ENCODE peak calls at places on chromosomes 7 and 10, in seven cellular contexts. R, Z, A, J, K, F and X are unnamed samples.

GRCh38 chr10:78318305-78318704 is 284.6 kb downstream of the RPS24 start:
- DNase-seq in R (no peak), Z (no peak), A (no peak), J (no peak), K (no peak), F (no peak), X (no peak)

GRCh38 chr7:143408686-143409551 is at the start of gene EPHA1:
- DNase-seq in R (peak), Z (no peak), A (no peak), J (no peak), K (peak), F (peak), X (peak)

GRCh38 chr10:126119591-126119990 is 223.2 kb downstream of the FANK1 start:
- DNase-seq in R (no peak), Z (peak), A (no peak), J (no peak), K (no peak), F (peak), X (no peak)

GRCh38 chr10:58637372-58637771 is 124.7 kb downstream of the BICC1 start:
- DNase-seq in R (no peak), Z (no peak), A (no peak), J (no peak), K (no peak), F (no peak), X (no peak)

GRCh38 chr7:132500727-132501410 is 75.4 kb downstream of the PLXNA4 start:
- DNase-seq in R (peak), Z (no peak), A (no peak), J (peak), K (peak), F (no peak), X (peak)

GRCh38 chr7:112272921-112273561 is 66.5 kb downstream of the ZNF277 start:
- DNase-seq in R (no peak), Z (no peak), A (no peak), J (no peak), K (no peak), F (no peak), X (no peak)

GRCh38 chr10:11415095-11415494 is 196.4 kb downstream of the USP6NL start:
- DNase-seq in R (no peak), Z (no peak), A (no peak), J (no peak), K (no peak), F (no peak), X (no peak)

GRCh38 chr10:12333382-12334185 is 15.8 kb upstream of the CAMK1D start:
- DNase-seq in R (peak), Z (peak), A (no peak), J (peak), K (no peak), F (peak), X (no peak)

GRCh38 chr7:94154858-94155257 is 150.7 kb upstream of the BET1 start:
- DNase-seq in R (peak), Z (peak), A (no peak), J (no peak), K (no peak), F (no peak), X (no peak)

GRCh38 chr7:20896996-20897395 is 110.3 kb upstream of the SP8 start:
- DNase-seq in R (no peak), Z (no peak), A (no peak), J (no peak), K (no peak), F (no peak), X (no peak)

GRCh38 chr10:5904227-5904626 is 14.2 kb downstream of the FBH1 start:
- DNase-seq in R (no peak), Z (no peak), A (no peak), J (no peak), K (no peak), F (no peak), X (no peak)

GRCh38 chr7:601573-602340 is 82.1 kb upstream of the PDGFA start:
- DNase-seq in R (no peak), Z (peak), A (no peak), J (no peak), K (no peak), F (peak), X (no peak)

GRCh38 chr10:6054884-6055283 is 7.3 kb downstream of the IL2RA start:
- DNase-seq in R (no peak), Z (no peak), A (no peak), J (no peak), K (peak), F (no peak), X (peak)

GRCh38 chr7:39002755-39003154 is 25.0 kb downstream of the POU6F2 start:
- DNase-seq in R (no peak), Z (no peak), A (no peak), J (no peak), K (no peak), F (peak), X (no peak)

GRCh38 chr10:12564173-12564572 is 214.8 kb downstream of the CAMK1D start:
- DNase-seq in R (no peak), Z (peak), A (no peak), J (no peak), K (no peak), F (no peak), X (no peak)

GRCh38 chr7:148924011-148924410 is 39.9 kb upstream of the EZH2 start:
- DNase-seq in R (no peak), Z (no peak), A (no peak), J (no peak), K (no peak), F (no peak), X (no peak)

GRCh38 chr10:124157286-124157685 is 63.9 kb upstream of the CHST15 start:
- DNase-seq in R (no peak), Z (no peak), A (no peak), J (peak), K (no peak), F (peak), X (no peak)

GRCh38 chr7:132002343-132002968 is 446.0 kb upstream of the PODXL start:
- DNase-seq in R (peak), Z (no peak), A (no peak), J (no peak), K (no peak), F (no peak), X (no peak)

GRCh38 chr7:157616426-157616825 is 279.6 kb downstream of the DNAJB6 start:
- DNase-seq in R (no peak), Z (no peak), A (no peak), J (no peak), K (no peak), F (no peak), X (no peak)

GRCh38 chr10:78905940-78906308 is 162.8 kb upstream of the ZMIZ1 start:
- DNase-seq in R (no peak), Z (no peak), A (no peak), J (no peak), K (peak), F (no peak), X (peak)

GRCh38 chr7:8418627-8419245 is 14.7 kb upstream of the NXPH1 start:
- DNase-seq in R (peak), Z (peak), A (peak), J (peak), K (peak), F (peak), X (peak)

GRCh38 chr10:14244147-14244546 is 86.6 kb downstream of the FRMD4A start:
- DNase-seq in R (peak), Z (peak), A (no peak), J (no peak), K (peak), F (no peak), X (peak)

GRCh38 chr10:125633517-125633999 is 49.4 kb downstream of the TEX36 start:
- DNase-seq in R (no peak), Z (no peak), A (no peak), J (no peak), K (no peak), F (no peak), X (no peak)

GRCh38 chr10:73991846-73992245 is 6.1 kb upstream of the VCL start:
- DNase-seq in R (no peak), Z (no peak), A (no peak), J (no peak), K (peak), F (no peak), X (no peak)

GRCh38 chr10:49324711-49325110 is 25.7 kb downstream of the C10orf71 start:
- DNase-seq in R (peak), Z (no peak), A (no peak), J (no peak), K (no peak), F (no peak), X (peak)

GRCh38 chr7:95686109-95686508 is 86.2 kb upstream of the DYNC1I1 start:
- DNase-seq in R (peak), Z (peak), A (peak), J (peak), K (no peak), F (peak), X (peak)

GRCh38 chr7:151687523-151688235 is 168.0 kb upstream of the RHEB start:
- DNase-seq in R (peak), Z (peak), A (peak), J (peak), K (no peak), F (peak), X (peak)

GRCh38 chr10:119449760-119450461 is 92.6 kb downstream of the RGS10 start:
- DNase-seq in R (peak), Z (peak), A (no peak), J (peak), K (no peak), F (peak), X (no peak)

GRCh38 chr7:100396421-100396982 is 23.2 kb downstream of the PILRA start:
- DNase-seq in R (no peak), Z (no peak), A (no peak), J (no peak), K (no peak), F (peak), X (no peak)

GRCh38 chr7:17952387-17952786 is 12.1 kb upstream of the SNX13 start:
- DNase-seq in R (no peak), Z (no peak), A (no peak), J (no peak), K (no peak), F (no peak), X (no peak)

GRCh38 chr10:121681982-121682687 is 83.9 kb upstream of the FGFR2 start:
- DNase-seq in R (no peak), Z (no peak), A (no peak), J (no peak), K (no peak), F (peak), X (no peak)

DNA sequence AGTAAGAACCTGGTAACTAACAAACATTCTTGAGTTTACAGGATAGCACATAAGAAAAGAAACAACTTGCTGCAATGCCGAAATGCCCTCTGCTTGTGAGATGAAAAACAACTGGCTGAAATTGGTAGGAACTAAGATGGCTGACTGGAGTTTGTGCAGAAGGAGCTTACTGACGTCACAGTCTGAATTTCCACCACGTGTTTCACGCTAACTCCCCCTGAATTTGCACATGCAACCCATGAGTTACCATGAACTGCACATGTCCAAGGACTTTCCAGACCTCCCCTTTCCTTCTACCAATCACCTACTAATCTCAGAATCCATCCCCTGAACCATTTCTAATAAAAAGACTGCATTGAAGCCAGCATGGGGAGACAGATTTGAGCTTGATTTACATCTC is 86.3 kb upstream of the KCND2 start:
- DNase-seq in R (no peak), Z (no peak), A (no peak), J (no peak), K (no peak), F (no peak), X (no peak)
- H3K18ac ChIP-seq in R (no peak), Z (no peak), A (no peak), J (no peak), K (no peak), F (no peak), X (no peak)

DNA sequence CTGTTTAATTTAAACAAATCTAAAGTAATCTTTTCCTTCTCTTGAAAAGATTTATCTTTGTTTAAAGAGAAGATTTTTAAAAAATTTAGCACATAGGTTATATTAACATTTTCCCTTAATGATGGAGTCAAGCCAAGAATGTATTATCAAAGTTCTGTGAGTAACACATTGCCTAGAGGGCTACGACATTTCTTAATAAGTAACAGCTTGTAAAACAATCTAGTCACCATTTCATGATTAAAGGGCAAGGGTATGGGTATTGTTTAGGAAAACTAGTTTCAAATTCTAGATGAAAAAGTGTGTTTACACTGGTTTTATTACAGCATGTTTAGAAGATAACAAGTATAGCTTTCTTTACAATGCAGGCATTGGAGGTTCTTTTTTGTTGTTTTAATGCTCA is 28.6 kb upstream of the LAMB4 start:
- DNase-seq in R (no peak), Z (no peak), A (no peak), J (no peak), K (no peak), F (no peak), X (no peak)
- H3K18ac ChIP-seq in R (no peak), Z (no peak), A (no peak), J (no peak), K (no peak), F (no peak), X (no peak)

GRCh38 chr10:25966846-25967245 is 32.8 kb downstream of the MYO3A start:
- DNase-seq in R (no peak), Z (no peak), A (no peak), J (no peak), K (no peak), F (no peak), X (no peak)

GRCh38 chr10:25974897-25975459 is 40.9 kb downstream of the MYO3A start:
- DNase-seq in R (peak), Z (no peak), A (no peak), J (no peak), K (no peak), F (no peak), X (no peak)

GRCh38 chr10:25972631-25973030 is 38.6 kb downstream of the MYO3A start:
- DNase-seq in R (no peak), Z (no peak), A (no peak), J (no peak), K (no peak), F (no peak), X (no peak)
- H3K18ac ChIP-seq in R (no peak), Z (no peak), A (no peak), J (no peak), K (no peak), F (no peak), X (no peak)

DNA sequence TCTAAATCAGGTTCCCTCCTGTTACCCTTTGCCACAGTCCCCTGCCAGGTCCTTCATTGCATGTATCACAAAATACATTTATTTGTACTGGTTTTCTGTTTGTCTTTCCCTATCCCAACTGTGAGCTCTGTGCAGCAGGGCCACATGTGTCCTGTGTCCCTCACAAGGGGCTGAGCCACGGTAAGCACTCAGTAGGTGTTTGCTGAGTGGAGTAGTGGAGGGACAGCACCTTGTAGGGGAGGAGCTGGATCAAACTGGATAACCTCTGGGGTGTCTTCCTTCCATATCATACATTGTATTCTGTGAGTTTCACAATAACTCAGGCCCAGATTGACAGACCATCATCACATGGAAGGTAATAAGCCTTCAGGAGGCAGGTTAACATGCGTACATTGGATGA is 25.9 kb downstream of the PIK3CG start:
- DNase-seq in R (no peak), Z (no peak), A (no peak), J (no peak), K (no peak), F (no peak), X (no peak)
- H3K18ac ChIP-seq in R (no peak), Z (no peak), A (no peak), J (no peak), K (no peak), F (no peak), X (no peak)

GRCh38 chr10:66656499-66656898 is 269.3 kb upstream of the LRRTM3 start:
- DNase-seq in R (no peak), Z (no peak), A (no peak), J (no peak), K (no peak), F (no peak), X (no peak)

GRCh38 chr10:66649626-66650025 is 276.2 kb upstream of the LRRTM3 start:
- DNase-seq in R (no peak), Z (no peak), A (no peak), J (no peak), K (no peak), F (no peak), X (no peak)

GRCh38 chr10:66651308-66652082 is 274.3 kb upstream of the LRRTM3 start:
- DNase-seq in R (peak), Z (no peak), A (no peak), J (no peak), K (no peak), F (no peak), X (no peak)

GRCh38 chr10:66654861-66655260 is 271.0 kb upstream of the LRRTM3 start:
- DNase-seq in R (no peak), Z (peak), A (no peak), J (no peak), K (no peak), F (peak), X (no peak)
- H3K18ac ChIP-seq in R (no peak), Z (peak), A (no peak), J (no peak), K (no peak), F (no peak), X (no peak)

GRCh38 chr10:27526242-27526641 is 22.1 kb downstream of the RAB18 start:
- DNase-seq in R (no peak), Z (no peak), A (no peak), J (no peak), K (no peak), F (no peak), X (no peak)

GRCh38 chr10:27529010-27529783 is 25.1 kb downstream of the RAB18 start:
- DNase-seq in R (peak), Z (peak), A (no peak), J (peak), K (no peak), F (no peak), X (no peak)

GRCh38 chr10:27525819-27526218 is 21.7 kb downstream of the RAB18 start:
- DNase-seq in R (no peak), Z (peak), A (no peak), J (peak), K (no peak), F (peak), X (no peak)

GRCh38 chr10:27530477-27530876 is 26.4 kb downstream of the RAB18 start:
- DNase-seq in R (no peak), Z (no peak), A (no peak), J (no peak), K (no peak), F (no peak), X (no peak)

DNA sequence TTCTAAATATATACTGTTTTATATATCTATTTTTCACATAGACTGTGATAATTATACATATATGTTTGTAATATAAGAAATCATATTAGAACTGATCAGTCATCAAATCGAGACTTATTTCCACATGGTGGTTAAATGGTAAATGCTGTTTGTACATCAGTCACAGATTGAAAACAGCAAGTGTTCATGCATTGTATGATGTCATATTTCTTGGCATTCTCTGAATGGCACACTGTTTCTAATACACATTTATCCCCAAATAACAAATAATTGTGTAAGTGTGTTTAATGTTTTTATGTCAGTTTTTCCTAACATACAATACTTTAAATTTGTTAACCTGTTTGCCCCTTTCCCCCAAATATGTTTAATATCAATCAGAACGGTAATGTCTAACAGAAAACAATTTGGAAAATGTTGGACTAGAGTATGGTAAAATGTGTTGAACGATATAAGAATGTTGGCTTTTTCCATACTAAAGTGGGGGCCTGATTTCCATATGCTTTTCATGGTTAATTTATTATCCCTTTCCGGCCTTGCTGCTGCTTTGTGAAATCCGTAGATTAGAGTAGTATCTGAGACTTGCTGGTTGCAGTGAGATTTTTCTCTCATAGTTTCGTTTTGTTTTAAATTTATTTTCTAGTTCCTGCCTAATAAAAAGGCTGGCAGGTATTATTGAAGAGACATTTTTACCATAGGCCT is 23.6 kb downstream of the RAB18 start:
- DNase-seq in R (no peak), Z (no peak), A (no peak), J (no peak), K (no peak), F (no peak), X (no peak)
- H3K18ac ChIP-seq in R (no peak), Z (no peak), A (no peak), J (no peak), K (no peak), F (no peak), X (no peak)

DNA sequence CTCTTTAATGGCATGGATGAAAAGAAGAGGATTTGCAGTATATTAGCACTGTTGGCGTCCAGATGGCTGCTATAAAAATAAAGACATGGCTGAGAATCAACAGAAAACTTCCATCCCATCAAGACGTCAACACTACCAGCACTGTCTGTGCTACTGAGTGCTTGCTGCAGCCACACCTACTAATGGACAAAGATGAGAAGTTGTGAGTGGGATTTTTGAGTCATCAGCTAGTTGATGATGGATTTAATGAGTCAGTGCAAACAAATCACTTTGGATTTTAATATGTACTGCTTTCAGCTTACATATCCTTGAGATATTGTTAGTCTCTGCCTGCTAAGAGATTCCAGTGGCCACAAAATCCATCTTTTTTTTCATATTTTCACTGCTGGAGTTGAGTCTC is 631.0 kb upstream of the ANKRD30A start:
- DNase-seq in R (no peak), Z (peak), A (no peak), J (peak), K (no peak), F (no peak), X (no peak)
- H3K18ac ChIP-seq in R (no peak), Z (peak), A (no peak), J (no peak), K (no peak), F (no peak), X (no peak)

GRCh38 chr7:80082214-80082613 is 52.4 kb upstream of the GNAI1 start:
- DNase-seq in R (no peak), Z (peak), A (no peak), J (no peak), K (no peak), F (no peak), X (no peak)

GRCh38 chr7:80078159-80078731 is 56.4 kb upstream of the GNAI1 start:
- DNase-seq in R (peak), Z (peak), A (no peak), J (peak), K (no peak), F (peak), X (no peak)

GRCh38 chr7:80078882-80079281 is 55.7 kb upstream of the GNAI1 start:
- DNase-seq in R (no peak), Z (no peak), A (no peak), J (no peak), K (no peak), F (no peak), X (no peak)
- H3K18ac ChIP-seq in R (no peak), Z (no peak), A (no peak), J (no peak), K (no peak), F (no peak), X (no peak)